ENCODE peak calls at places on chromosome 16, in nine cellular contexts. One of them, this sample, is unnamed.

GRCh38 chr16:18582902-18583301 is 21.0 kb upstream of the NOMO2 start:
- DNase-seq in SK-N-DZ: peak; percentile 7
- DNase-seq in thoracic aorta: no peak
- DNase-seq in stimulated activated naive CD8-positive, alpha-beta T cell treated with anti-CD3 and anti-CD28 coated beads, Interleukin-15, amount 100 ng/mL, for 72 hours: no peak
- DNase-seq in neural crest cell: no peak
- DNase-seq in sigmoid colon: no peak
- DNase-seq in A172: no peak
- DNase-seq in heart left ventricle: no peak
- DNase-seq in Kasumi-1: no peak
- DNase-seq in this sample: no peak

GRCh38 chr16:14487579-14487978 is 142.5 kb downstream of the PARN start:
- DNase-seq in SK-N-DZ: no peak
- DNase-seq in thoracic aorta: no peak
- DNase-seq in stimulated activated naive CD8-positive, alpha-beta T cell treated with anti-CD3 and anti-CD28 coated beads, Interleukin-15, amount 100 ng/mL, for 72 hours: no peak
- DNase-seq in neural crest cell: no peak
- DNase-seq in sigmoid colon: no peak
- DNase-seq in A172: peak; percentile 41
- DNase-seq in heart left ventricle: no peak
- DNase-seq in Kasumi-1: no peak
- DNase-seq in this sample: no peak

GRCh38 chr16:6643083-6643686 is 689.5 kb upstream of the RBFOX1 start:
- DNase-seq in SK-N-DZ: peak; percentile 68
- DNase-seq in thoracic aorta: no peak
- DNase-seq in stimulated activated naive CD8-positive, alpha-beta T cell treated with anti-CD3 and anti-CD28 coated beads, Interleukin-15, amount 100 ng/mL, for 72 hours: peak; percentile 41
- DNase-seq in neural crest cell: peak; percentile 66
- DNase-seq in sigmoid colon: no peak
- DNase-seq in A172: peak; percentile 45
- DNase-seq in heart left ventricle: no peak
- DNase-seq in Kasumi-1: peak; percentile 4
- DNase-seq in this sample: peak; percentile 11

GRCh38 chr16:69709456-69710084 is 16.8 kb downstream of the NQO1 start:
- DNase-seq in SK-N-DZ: peak; percentile 72
- DNase-seq in thoracic aorta: no peak
- DNase-seq in stimulated activated naive CD8-positive, alpha-beta T cell treated with anti-CD3 and anti-CD28 coated beads, Interleukin-15, amount 100 ng/mL, for 72 hours: no peak
- DNase-seq in neural crest cell: no peak
- DNase-seq in sigmoid colon: no peak
- DNase-seq in A172: peak; percentile 79
- DNase-seq in heart left ventricle: no peak
- DNase-seq in Kasumi-1: peak; percentile 79
- DNase-seq in this sample: no peak

GRCh38 chr16:77399546-77399945 is 35.3 kb downstream of the ADAMTS18 start:
- DNase-seq in SK-N-DZ: no peak
- DNase-seq in thoracic aorta: no peak
- DNase-seq in stimulated activated naive CD8-positive, alpha-beta T cell treated with anti-CD3 and anti-CD28 coated beads, Interleukin-15, amount 100 ng/mL, for 72 hours: no peak
- DNase-seq in neural crest cell: no peak
- DNase-seq in sigmoid colon: no peak
- DNase-seq in A172: no peak
- DNase-seq in heart left ventricle: no peak
- DNase-seq in Kasumi-1: no peak
- DNase-seq in this sample: no peak

GRCh38 chr16:13333336-13333735 is 431.9 kb downstream of the SHISA9 start:
- DNase-seq in SK-N-DZ: no peak
- DNase-seq in thoracic aorta: no peak
- DNase-seq in stimulated activated naive CD8-positive, alpha-beta T cell treated with anti-CD3 and anti-CD28 coated beads, Interleukin-15, amount 100 ng/mL, for 72 hours: no peak
- DNase-seq in neural crest cell: no peak
- DNase-seq in sigmoid colon: no peak
- DNase-seq in A172: no peak
- DNase-seq in heart left ventricle: no peak
- DNase-seq in Kasumi-1: no peak
- DNase-seq in this sample: no peak

GRCh38 chr16:48382131-48382530 is 3.1 kb downstream of the SIAH1 start:
- DNase-seq in SK-N-DZ: no peak
- DNase-seq in thoracic aorta: no peak
- DNase-seq in stimulated activated naive CD8-positive, alpha-beta T cell treated with anti-CD3 and anti-CD28 coated beads, Interleukin-15, amount 100 ng/mL, for 72 hours: no peak
- DNase-seq in neural crest cell: no peak
- DNase-seq in sigmoid colon: no peak
- DNase-seq in A172: no peak
- DNase-seq in heart left ventricle: no peak
- DNase-seq in Kasumi-1: no peak
- DNase-seq in this sample: no peak

GRCh38 chr16:29811896-29812665 is at the start of gene PRRT2:
- DNase-seq in SK-N-DZ: peak; percentile 89
- DNase-seq in thoracic aorta: peak; percentile 50
- DNase-seq in stimulated activated naive CD8-positive, alpha-beta T cell treated with anti-CD3 and anti-CD28 coated beads, Interleukin-15, amount 100 ng/mL, for 72 hours: peak; percentile 46
- DNase-seq in neural crest cell: peak; percentile 61
- DNase-seq in sigmoid colon: peak; percentile 89
- DNase-seq in A172: no peak
- DNase-seq in heart left ventricle: peak; percentile 72
- DNase-seq in Kasumi-1: no peak
- DNase-seq in this sample: no peak

GRCh38 chr16:15946257-15947044 is 3.0 kb upstream of the ABCC1 start:
- DNase-seq in SK-N-DZ: no peak
- DNase-seq in thoracic aorta: no peak
- DNase-seq in stimulated activated naive CD8-positive, alpha-beta T cell treated with anti-CD3 and anti-CD28 coated beads, Interleukin-15, amount 100 ng/mL, for 72 hours: no peak
- DNase-seq in neural crest cell: no peak
- DNase-seq in sigmoid colon: peak; percentile 33
- DNase-seq in A172: peak; percentile 49
- DNase-seq in heart left ventricle: no peak
- DNase-seq in Kasumi-1: no peak
- DNase-seq in this sample: no peak

GRCh38 chr16:11087691-11088431 is 143.5 kb downstream of the CLEC16A start:
- DNase-seq in SK-N-DZ: no peak
- DNase-seq in thoracic aorta: no peak
- DNase-seq in stimulated activated naive CD8-positive, alpha-beta T cell treated with anti-CD3 and anti-CD28 coated beads, Interleukin-15, amount 100 ng/mL, for 72 hours: no peak
- DNase-seq in neural crest cell: no peak
- DNase-seq in sigmoid colon: no peak
- DNase-seq in A172: no peak
- DNase-seq in heart left ventricle: no peak
- DNase-seq in Kasumi-1: no peak
- DNase-seq in this sample: peak; percentile 49

GRCh38 chr16:30941600-30942420 is 7.1 kb upstream of the ORAI3 start:
- DNase-seq in SK-N-DZ: peak; percentile 65
- DNase-seq in thoracic aorta: no peak
- DNase-seq in stimulated activated naive CD8-positive, alpha-beta T cell treated with anti-CD3 and anti-CD28 coated beads, Interleukin-15, amount 100 ng/mL, for 72 hours: peak; percentile 65
- DNase-seq in neural crest cell: peak; percentile 67
- DNase-seq in sigmoid colon: peak; percentile 88
- DNase-seq in A172: peak; percentile 81
- DNase-seq in heart left ventricle: peak; percentile 73
- DNase-seq in Kasumi-1: peak; percentile 23
- DNase-seq in this sample: peak; percentile 70

GRCh38 chr16:49473773-49474172 is 100.2 kb downstream of the C16orf78 start:
- DNase-seq in SK-N-DZ: no peak
- DNase-seq in thoracic aorta: no peak
- DNase-seq in stimulated activated naive CD8-positive, alpha-beta T cell treated with anti-CD3 and anti-CD28 coated beads, Interleukin-15, amount 100 ng/mL, for 72 hours: no peak
- DNase-seq in neural crest cell: no peak
- DNase-seq in sigmoid colon: peak; percentile 24
- DNase-seq in A172: no peak
- DNase-seq in heart left ventricle: no peak
- DNase-seq in Kasumi-1: no peak
- DNase-seq in this sample: no peak

GRCh38 chr16:22641030-22641671 is 130.5 kb downstream of the NPIPB5 start:
- DNase-seq in SK-N-DZ: no peak
- DNase-seq in thoracic aorta: no peak
- DNase-seq in stimulated activated naive CD8-positive, alpha-beta T cell treated with anti-CD3 and anti-CD28 coated beads, Interleukin-15, amount 100 ng/mL, for 72 hours: no peak
- DNase-seq in neural crest cell: no peak
- DNase-seq in sigmoid colon: no peak
- DNase-seq in A172: peak; percentile 21
- DNase-seq in heart left ventricle: no peak
- DNase-seq in Kasumi-1: peak; percentile 15
- DNase-seq in this sample: no peak

GRCh38 chr16:57999366-57999970 is 1.0 kb downstream of the ZNF319 start:
- DNase-seq in SK-N-DZ: no peak
- DNase-seq in thoracic aorta: no peak
- DNase-seq in stimulated activated naive CD8-positive, alpha-beta T cell treated with anti-CD3 and anti-CD28 coated beads, Interleukin-15, amount 100 ng/mL, for 72 hours: peak; percentile 50
- DNase-seq in neural crest cell: no peak
- DNase-seq in sigmoid colon: no peak
- DNase-seq in A172: peak; percentile 43
- DNase-seq in heart left ventricle: no peak
- DNase-seq in Kasumi-1: peak; percentile 49
- DNase-seq in this sample: peak; percentile 33

GRCh38 chr16:69176033-69176780 is 10.8 kb upstream of the SNTB2 start:
- DNase-seq in SK-N-DZ: no peak
- DNase-seq in thoracic aorta: no peak
- DNase-seq in stimulated activated naive CD8-positive, alpha-beta T cell treated with anti-CD3 and anti-CD28 coated beads, Interleukin-15, amount 100 ng/mL, for 72 hours: no peak
- DNase-seq in neural crest cell: no peak
- DNase-seq in sigmoid colon: peak; percentile 52
- DNase-seq in A172: peak; percentile 40
- DNase-seq in heart left ventricle: no peak
- DNase-seq in Kasumi-1: no peak
- DNase-seq in this sample: no peak

GRCh38 chr16:84212154-84212553 is 21.2 kb downstream of the ADAD2 start:
- DNase-seq in SK-N-DZ: no peak
- DNase-seq in thoracic aorta: no peak
- DNase-seq in stimulated activated naive CD8-positive, alpha-beta T cell treated with anti-CD3 and anti-CD28 coated beads, Interleukin-15, amount 100 ng/mL, for 72 hours: no peak
- DNase-seq in neural crest cell: no peak
- DNase-seq in sigmoid colon: no peak
- DNase-seq in A172: no peak
- DNase-seq in heart left ventricle: no peak
- DNase-seq in Kasumi-1: no peak
- DNase-seq in this sample: no peak

GRCh38 chr16:57476546-57477410 is 9.5 kb downstream of the DOK4 start:
- DNase-seq in SK-N-DZ: no peak
- DNase-seq in thoracic aorta: no peak
- DNase-seq in stimulated activated naive CD8-positive, alpha-beta T cell treated with anti-CD3 and anti-CD28 coated beads, Interleukin-15, amount 100 ng/mL, for 72 hours: no peak
- DNase-seq in neural crest cell: no peak
- DNase-seq in sigmoid colon: no peak
- DNase-seq in A172: no peak
- DNase-seq in heart left ventricle: no peak
- DNase-seq in Kasumi-1: no peak
- DNase-seq in this sample: no peak

GRCh38 chr16:14289692-14290340 is 218.7 kb downstream of the MRTFB start:
- DNase-seq in SK-N-DZ: no peak
- DNase-seq in thoracic aorta: no peak
- DNase-seq in stimulated activated naive CD8-positive, alpha-beta T cell treated with anti-CD3 and anti-CD28 coated beads, Interleukin-15, amount 100 ng/mL, for 72 hours: peak; percentile 40
- DNase-seq in neural crest cell: no peak
- DNase-seq in sigmoid colon: no peak
- DNase-seq in A172: peak; percentile 49
- DNase-seq in heart left ventricle: no peak
- DNase-seq in Kasumi-1: peak; percentile 25
- DNase-seq in this sample: no peak

GRCh38 chr16:47504599-47504998 is 43.5 kb downstream of the PHKB start:
- DNase-seq in SK-N-DZ: no peak
- DNase-seq in thoracic aorta: no peak
- DNase-seq in stimulated activated naive CD8-positive, alpha-beta T cell treated with anti-CD3 and anti-CD28 coated beads, Interleukin-15, amount 100 ng/mL, for 72 hours: no peak
- DNase-seq in neural crest cell: no peak
- DNase-seq in sigmoid colon: no peak
- DNase-seq in A172: no peak
- DNase-seq in heart left ventricle: no peak
- DNase-seq in Kasumi-1: no peak
- DNase-seq in this sample: no peak

GRCh38 chr16:57530104-57530522 is 6.3 kb downstream of the CCDC102A start:
- DNase-seq in SK-N-DZ: no peak
- DNase-seq in thoracic aorta: no peak
- DNase-seq in stimulated activated naive CD8-positive, alpha-beta T cell treated with anti-CD3 and anti-CD28 coated beads, Interleukin-15, amount 100 ng/mL, for 72 hours: peak; percentile 61
- DNase-seq in neural crest cell: no peak
- DNase-seq in sigmoid colon: peak; percentile 86
- DNase-seq in A172: peak; percentile 84
- DNase-seq in heart left ventricle: no peak
- DNase-seq in Kasumi-1: peak; percentile 52
- DNase-seq in this sample: peak; percentile 66

GRCh38 chr16:19698480-19699465 is 19.3 kb downstream of the KNOP1 start:
- DNase-seq in SK-N-DZ: no peak
- DNase-seq in thoracic aorta: no peak
- DNase-seq in stimulated activated naive CD8-positive, alpha-beta T cell treated with anti-CD3 and anti-CD28 coated beads, Interleukin-15, amount 100 ng/mL, for 72 hours: no peak
- DNase-seq in neural crest cell: no peak
- DNase-seq in sigmoid colon: no peak
- DNase-seq in A172: peak; percentile 34
- DNase-seq in heart left ventricle: no peak
- DNase-seq in Kasumi-1: no peak
- DNase-seq in this sample: no peak

GRCh38 chr16:15575293-15576049 is 67.5 kb downstream of the MARF1 start:
- DNase-seq in SK-N-DZ: no peak
- DNase-seq in thoracic aorta: no peak
- DNase-seq in stimulated activated naive CD8-positive, alpha-beta T cell treated with anti-CD3 and anti-CD28 coated beads, Interleukin-15, amount 100 ng/mL, for 72 hours: no peak
- DNase-seq in neural crest cell: no peak
- DNase-seq in sigmoid colon: no peak
- DNase-seq in A172: no peak
- DNase-seq in heart left ventricle: no peak
- DNase-seq in Kasumi-1: no peak
- DNase-seq in this sample: no peak

GRCh38 chr16:54345231-54345630 is 58.6 kb upstream of the IRX3 start:
- DNase-seq in SK-N-DZ: no peak
- DNase-seq in thoracic aorta: no peak
- DNase-seq in stimulated activated naive CD8-positive, alpha-beta T cell treated with anti-CD3 and anti-CD28 coated beads, Interleukin-15, amount 100 ng/mL, for 72 hours: no peak
- DNase-seq in neural crest cell: no peak
- DNase-seq in sigmoid colon: peak; percentile 53
- DNase-seq in A172: no peak
- DNase-seq in heart left ventricle: no peak
- DNase-seq in Kasumi-1: no peak
- DNase-seq in this sample: no peak

GRCh38 chr16:19238386-19238785 is 47.1 kb upstream of the CLEC19A start:
- DNase-seq in SK-N-DZ: no peak
- DNase-seq in thoracic aorta: no peak
- DNase-seq in stimulated activated naive CD8-positive, alpha-beta T cell treated with anti-CD3 and anti-CD28 coated beads, Interleukin-15, amount 100 ng/mL, for 72 hours: no peak
- DNase-seq in neural crest cell: no peak
- DNase-seq in sigmoid colon: no peak
- DNase-seq in A172: no peak
- DNase-seq in heart left ventricle: no peak
- DNase-seq in Kasumi-1: no peak
- DNase-seq in this sample: no peak

GRCh38 chr16:82523786-82524185 is 103.0 kb upstream of the CDH13 start:
- DNase-seq in SK-N-DZ: no peak
- DNase-seq in thoracic aorta: no peak
- DNase-seq in stimulated activated naive CD8-positive, alpha-beta T cell treated with anti-CD3 and anti-CD28 coated beads, Interleukin-15, amount 100 ng/mL, for 72 hours: no peak
- DNase-seq in neural crest cell: no peak
- DNase-seq in sigmoid colon: no peak
- DNase-seq in A172: no peak
- DNase-seq in heart left ventricle: no peak
- DNase-seq in Kasumi-1: no peak
- DNase-seq in this sample: no peak

GRCh38 chr16:3046506-3047386 is at the start of gene MMP25:
- DNase-seq in SK-N-DZ: no peak
- DNase-seq in thoracic aorta: no peak
- DNase-seq in stimulated activated naive CD8-positive, alpha-beta T cell treated with anti-CD3 and anti-CD28 coated beads, Interleukin-15, amount 100 ng/mL, for 72 hours: no peak
- DNase-seq in neural crest cell: no peak
- DNase-seq in sigmoid colon: no peak
- DNase-seq in A172: no peak
- DNase-seq in heart left ventricle: no peak
- DNase-seq in Kasumi-1: no peak
- DNase-seq in this sample: no peak

GRCh38 chr16:30085247-30085646 is 6.5 kb downstream of the TBX6 start:
- DNase-seq in SK-N-DZ: no peak
- DNase-seq in thoracic aorta: no peak
- DNase-seq in stimulated activated naive CD8-positive, alpha-beta T cell treated with anti-CD3 and anti-CD28 coated beads, Interleukin-15, amount 100 ng/mL, for 72 hours: no peak
- DNase-seq in neural crest cell: no peak
- DNase-seq in sigmoid colon: no peak
- DNase-seq in A172: no peak
- DNase-seq in heart left ventricle: no peak
- DNase-seq in Kasumi-1: no peak
- DNase-seq in this sample: no peak

GRCh38 chr16:85914423-85914794 is 15.4 kb downstream of the IRF8 start:
- DNase-seq in SK-N-DZ: no peak
- DNase-seq in thoracic aorta: no peak
- DNase-seq in stimulated activated naive CD8-positive, alpha-beta T cell treated with anti-CD3 and anti-CD28 coated beads, Interleukin-15, amount 100 ng/mL, for 72 hours: no peak
- DNase-seq in neural crest cell: no peak
- DNase-seq in sigmoid colon: no peak
- DNase-seq in A172: no peak
- DNase-seq in heart left ventricle: no peak
- DNase-seq in Kasumi-1: no peak
- DNase-seq in this sample: no peak

GRCh38 chr16:74896389-74897370 is 88.2 kb downstream of the WDR59 start:
- DNase-seq in SK-N-DZ: no peak
- DNase-seq in thoracic aorta: no peak
- DNase-seq in stimulated activated naive CD8-positive, alpha-beta T cell treated with anti-CD3 and anti-CD28 coated beads, Interleukin-15, amount 100 ng/mL, for 72 hours: no peak
- DNase-seq in neural crest cell: no peak
- DNase-seq in sigmoid colon: no peak
- DNase-seq in A172: peak; percentile 85
- DNase-seq in heart left ventricle: no peak
- DNase-seq in Kasumi-1: no peak
- DNase-seq in this sample: no peak

GRCh38 chr16:3655030-3655790 is 719 bp downstream of the DNASE1 start:
- DNase-seq in SK-N-DZ: no peak
- DNase-seq in thoracic aorta: no peak
- DNase-seq in stimulated activated naive CD8-positive, alpha-beta T cell treated with anti-CD3 and anti-CD28 coated beads, Interleukin-15, amount 100 ng/mL, for 72 hours: no peak
- DNase-seq in neural crest cell: no peak
- DNase-seq in sigmoid colon: peak; percentile 55
- DNase-seq in A172: no peak
- DNase-seq in heart left ventricle: no peak
- DNase-seq in Kasumi-1: no peak
- DNase-seq in this sample: no peak

GRCh38 chr16:2507679-2508064 is 6.1 kb upstream of the ATP6V0C start:
- DNase-seq in SK-N-DZ: no peak
- DNase-seq in thoracic aorta: no peak
- DNase-seq in stimulated activated naive CD8-positive, alpha-beta T cell treated with anti-CD3 and anti-CD28 coated beads, Interleukin-15, amount 100 ng/mL, for 72 hours: no peak
- DNase-seq in neural crest cell: no peak
- DNase-seq in sigmoid colon: peak; percentile 80
- DNase-seq in A172: no peak
- DNase-seq in heart left ventricle: peak; percentile 24
- DNase-seq in Kasumi-1: no peak
- DNase-seq in this sample: no peak